ENCODE peak calls at places on chromosomes 4 and X, in nine cellular contexts. I, B, A, E, P, U, Y, Z and N are unnamed samples.
A peak's percentile ranks its signal among the peaks of the same experiment; 100 is the strongest.

GRCh38 chr4:124515591-124515990 is 196.9 kb downstream of the ANKRD50 start:
- DNase-seq in I (no peak), B (no peak), A (no peak), E (no peak), P (no peak), U (no peak), Y (no peak), Z (no peak), N (no peak)

GRCh38 chr4:4670869-4671268 is 129.0 kb upstream of the STX18 start:
- DNase-seq in I (no peak), B (no peak), A (no peak), E (no peak), P (no peak), U (no peak), Y (no peak), Z (no peak), N (no peak)

GRCh38 chr4:98672583-98673281 is 14.3 kb upstream of the TSPAN5 start:
- DNase-seq in I (no peak), B (no peak), A (no peak), E (no peak), P (no peak), U (no peak), Y (no peak), Z (no peak), N (no peak)

GRCh38 chr4:136742330-136742729 is 790.0 kb downstream of the PCDH18 start:
- DNase-seq in I (no peak), B (no peak), A (peak; percentile 14), E (no peak), P (no peak), U (no peak), Y (no peak), Z (no peak), N (no peak)

GRCh38 chr4:127857641-127858040 is 23.1 kb upstream of the PLK4 start:
- DNase-seq in I (no peak), B (no peak), A (no peak), E (no peak), P (no peak), U (no peak), Y (no peak), Z (no peak), N (no peak)

GRCh38 chr4:113653871-113654270 is 107.7 kb downstream of the CAMK2D start:
- DNase-seq in I (no peak), B (no peak), A (no peak), E (no peak), P (no peak), U (no peak), Y (no peak), Z (no peak), N (no peak)

GRCh38 chr4:56370377-56370776 is 16.9 kb downstream of the AASDH start:
- DNase-seq in I (no peak), B (no peak), A (no peak), E (no peak), P (no peak), U (no peak), Y (no peak), Z (no peak), N (no peak)

GRCh38 chr4:74934016-74934821 is 1.3 kb downstream of the PARM1 start:
- DNase-seq in I (peak; percentile 20), B (peak; percentile 54), A (no peak), E (no peak), P (peak; percentile 66), U (peak; percentile 22), Y (peak; percentile 45), Z (no peak), N (no peak)

GRCh38 chrX:17617794-17618193 is 119.5 kb upstream of the SCML1 start:
- DNase-seq in I (no peak), B (no peak), A (no peak), E (no peak), P (no peak), U (no peak), Y (no peak), Z (no peak), N (no peak)

GRCh38 chr4:181416966-181417365 is 826.2 kb upstream of the TENM3 start:
- DNase-seq in I (no peak), B (no peak), A (no peak), E (no peak), P (no peak), U (no peak), Y (no peak), Z (no peak), N (no peak)

GRCh38 chrX:12548746-12549145 is 242.5 kb upstream of the PRPS2 start:
- DNase-seq in I (no peak), B (no peak), A (peak; percentile 18), E (no peak), P (no peak), U (no peak), Y (no peak), Z (no peak), N (no peak)

GRCh38 chr4:37737456-37737855 is 51.3 kb upstream of the RELL1 start:
- DNase-seq in I (no peak), B (no peak), A (no peak), E (no peak), P (no peak), U (no peak), Y (no peak), Z (no peak), N (no peak)

GRCh38 chr4:137263206-137263605 is 269.1 kb downstream of the PCDH18 start:
- DNase-seq in I (no peak), B (no peak), A (no peak), E (no peak), P (no peak), U (no peak), Y (no peak), Z (no peak), N (no peak)

GRCh38 chr4:20044502-20044911 is 207.2 kb upstream of the SLIT2 start:
- DNase-seq in I (no peak), B (no peak), A (no peak), E (no peak), P (no peak), U (no peak), Y (no peak), Z (no peak), N (no peak)

DNA sequence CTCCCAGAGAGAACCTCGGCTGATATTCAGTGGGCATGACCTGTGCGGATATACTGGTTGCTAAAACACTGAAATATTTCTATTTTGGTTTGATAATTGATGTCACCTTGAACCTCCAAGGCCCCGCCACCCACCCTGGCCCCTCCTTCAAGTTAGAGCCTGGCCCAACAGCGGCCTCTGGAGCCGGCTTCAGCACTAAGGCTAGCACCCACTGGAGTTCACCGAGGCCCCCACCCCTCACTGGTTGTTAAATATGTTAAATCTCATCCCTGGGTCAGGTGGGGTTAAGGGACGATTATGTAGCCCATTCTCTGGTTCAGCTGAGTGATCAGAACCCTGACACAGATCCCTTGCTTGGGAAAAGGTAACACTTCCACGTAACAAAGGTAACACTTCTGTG is 24.3 kb downstream of the SEL1L3 start:
- DNase-seq in I (no peak), B (no peak), A (no peak), E (no peak), P (no peak), U (no peak), Y (no peak), Z (no peak), N (no peak)
- TF ChIP-seq POLR2A in I (no peak), B (no peak), A (no peak), E (no peak), P (no peak), U (no peak), Y (no peak), Z (no peak), N (no peak)

GRCh38 chr4:2241410-2242353 is at the start of the genes HAUS3 and POLN:
- DNase-seq in I (peak; percentile 96), B (peak; percentile 99), A (peak; percentile 100), E (peak; percentile 96), P (peak; percentile 99), U (peak; percentile 99), Y (peak; percentile 99), Z (peak; percentile 98), N (peak; percentile 95)
- TF ChIP-seq POLR2A in I (peak; percentile 19), B (peak; percentile 89), A (peak; percentile 84), E (no peak), P (peak; percentile 51), U (peak; percentile 83), Y (peak; percentile 48), Z (peak; percentile 35), N (peak; percentile 71)

GRCh38 chr4:7904108-7904516 is 35.5 kb downstream of the AFAP1 start:
- DNase-seq in I (no peak), B (no peak), A (no peak), E (no peak), P (no peak), U (no peak), Y (no peak), Z (no peak), N (no peak)
- TF ChIP-seq POLR2A in I (no peak), B (no peak), A (no peak), E (no peak), P (no peak), U (no peak), Y (no peak), Z (no peak), N (no peak)

GRCh38 chrX:153599192-153600031 is 473 bp upstream of the CCNQ start:
- DNase-seq in I (peak; percentile 78), B (peak; percentile 92), A (peak; percentile 94), E (peak; percentile 69), P (peak; percentile 90), U (peak; percentile 88), Y (peak; percentile 90), Z (peak; percentile 88), N (peak; percentile 65)

GRCh38 chrX:153600921-153601320 is 2.0 kb upstream of the CCNQ start:
- DNase-seq in I (no peak), B (no peak), A (no peak), E (no peak), P (no peak), U (no peak), Y (no peak), Z (no peak), N (no peak)

GRCh38 chrX:153597351-153597750 is 1.6 kb downstream of the CCNQ start:
- DNase-seq in I (no peak), B (no peak), A (no peak), E (no peak), P (no peak), U (no peak), Y (no peak), Z (no peak), N (no peak)

GRCh38 chrX:153600032-153600373 is 1.1 kb upstream of the CCNQ start:
- DNase-seq in I (no peak), B (no peak), A (peak; percentile 24), E (no peak), P (no peak), U (no peak), Y (no peak), Z (no peak), N (no peak)

GRCh38 chrX:153598541-153599191 is at the start of gene CCNQ:
- DNase-seq in I (no peak), B (peak; percentile 36), A (peak; percentile 53), E (no peak), P (peak; percentile 15), U (no peak), Y (peak; percentile 30), Z (no peak), N (no peak)
- TF ChIP-seq POLR2A in I (no peak), B (peak; percentile 14), A (peak; percentile 31), E (no peak), P (peak; percentile 33), U (peak; percentile 20), Y (no peak), Z (no peak), N (no peak)